ENCODE peak calls at places on chromosome 20, in eight cellular contexts. One of them, this sample, is unnamed.

GRCh38 chr20:58895796-58896180 is 43.3 kb downstream of the GNAS start:
- DNase-seq in sigmoid colon: no peak
- DNase-seq in CD4-positive, CD25-positive, alpha-beta regulatory T cell: no peak
- DNase-seq in fibroblast of lung: no peak
- DNase-seq in tibial artery: no peak
- DNase-seq in heart right ventricle: no peak
- DNase-seq in fibroblast of the aortic adventitia: no peak
- DNase-seq in astrocyte of the spinal cord: no peak
- DNase-seq in this sample: no peak

GRCh38 chr20:5070570-5070969 is 49.2 kb downstream of the PCNA start:
- DNase-seq in sigmoid colon: no peak
- DNase-seq in CD4-positive, CD25-positive, alpha-beta regulatory T cell: no peak
- DNase-seq in fibroblast of lung: no peak
- DNase-seq in tibial artery: no peak
- DNase-seq in heart right ventricle: no peak
- DNase-seq in fibroblast of the aortic adventitia: no peak
- DNase-seq in astrocyte of the spinal cord: no peak
- DNase-seq in this sample: no peak

GRCh38 chr20:35306931-35307517 is 14.8 kb upstream of the FAM83C start:
- DNase-seq in sigmoid colon: no peak
- DNase-seq in CD4-positive, CD25-positive, alpha-beta regulatory T cell: no peak
- DNase-seq in fibroblast of lung: peak; percentile 78
- DNase-seq in tibial artery: peak; percentile 76
- DNase-seq in heart right ventricle: peak; percentile 37
- DNase-seq in fibroblast of the aortic adventitia: peak; percentile 73
- DNase-seq in astrocyte of the spinal cord: peak; percentile 76
- DNase-seq in this sample: no peak

GRCh38 chr20:47389867-47390347 is 33.4 kb upstream of the ZMYND8 start:
- DNase-seq in sigmoid colon: no peak
- DNase-seq in CD4-positive, CD25-positive, alpha-beta regulatory T cell: no peak
- DNase-seq in fibroblast of lung: peak; percentile 77
- DNase-seq in tibial artery: no peak
- DNase-seq in heart right ventricle: no peak
- DNase-seq in fibroblast of the aortic adventitia: peak; percentile 70
- DNase-seq in astrocyte of the spinal cord: peak; percentile 39
- DNase-seq in this sample: no peak

GRCh38 chr20:51410586-51411325 is 131.8 kb downstream of the NFATC2 start:
- DNase-seq in sigmoid colon: no peak
- DNase-seq in CD4-positive, CD25-positive, alpha-beta regulatory T cell: no peak
- DNase-seq in fibroblast of lung: no peak
- DNase-seq in tibial artery: no peak
- DNase-seq in heart right ventricle: no peak
- DNase-seq in fibroblast of the aortic adventitia: no peak
- DNase-seq in astrocyte of the spinal cord: no peak
- DNase-seq in this sample: no peak

GRCh38 chr20:20037960-20038359 is 14.3 kb downstream of the CRNKL1 start:
- DNase-seq in sigmoid colon: no peak
- DNase-seq in CD4-positive, CD25-positive, alpha-beta regulatory T cell: no peak
- DNase-seq in fibroblast of lung: peak; percentile 56
- DNase-seq in tibial artery: no peak
- DNase-seq in heart right ventricle: no peak
- DNase-seq in fibroblast of the aortic adventitia: peak; percentile 51
- DNase-seq in astrocyte of the spinal cord: peak; percentile 35
- DNase-seq in this sample: no peak

GRCh38 chr20:1533059-1533458 is 24.4 kb downstream of the SIRPD start:
- DNase-seq in sigmoid colon: no peak
- DNase-seq in CD4-positive, CD25-positive, alpha-beta regulatory T cell: no peak
- DNase-seq in fibroblast of lung: no peak
- DNase-seq in tibial artery: no peak
- DNase-seq in heart right ventricle: no peak
- DNase-seq in fibroblast of the aortic adventitia: peak; percentile 20
- DNase-seq in astrocyte of the spinal cord: no peak
- DNase-seq in this sample: no peak

GRCh38 chr20:6402026-6402425 is 279.2 kb upstream of the FERMT1 start:
- DNase-seq in sigmoid colon: no peak
- DNase-seq in CD4-positive, CD25-positive, alpha-beta regulatory T cell: no peak
- DNase-seq in fibroblast of lung: peak; percentile 17
- DNase-seq in tibial artery: no peak
- DNase-seq in heart right ventricle: no peak
- DNase-seq in fibroblast of the aortic adventitia: no peak
- DNase-seq in astrocyte of the spinal cord: no peak
- DNase-seq in this sample: no peak

GRCh38 chr20:30484009-30484748 is 773.3 kb upstream of the DEFB115 start:
- DNase-seq in sigmoid colon: no peak
- DNase-seq in CD4-positive, CD25-positive, alpha-beta regulatory T cell: no peak
- DNase-seq in fibroblast of lung: no peak
- DNase-seq in tibial artery: no peak
- DNase-seq in heart right ventricle: no peak
- DNase-seq in fibroblast of the aortic adventitia: no peak
- DNase-seq in astrocyte of the spinal cord: no peak
- DNase-seq in this sample: no peak

GRCh38 chr20:53672484-53673129 is 79.0 kb upstream of the ZNF217 start:
- DNase-seq in sigmoid colon: no peak
- DNase-seq in CD4-positive, CD25-positive, alpha-beta regulatory T cell: no peak
- DNase-seq in fibroblast of lung: peak; percentile 75
- DNase-seq in tibial artery: no peak
- DNase-seq in heart right ventricle: no peak
- DNase-seq in fibroblast of the aortic adventitia: no peak
- DNase-seq in astrocyte of the spinal cord: peak; percentile 73
- DNase-seq in this sample: no peak

GRCh38 chr20:44207066-44207723 is 3.4 kb downstream of the OSER1 start:
- DNase-seq in sigmoid colon: no peak
- DNase-seq in CD4-positive, CD25-positive, alpha-beta regulatory T cell: no peak
- DNase-seq in fibroblast of lung: no peak
- DNase-seq in tibial artery: no peak
- DNase-seq in heart right ventricle: no peak
- DNase-seq in fibroblast of the aortic adventitia: peak; percentile 24
- DNase-seq in astrocyte of the spinal cord: no peak
- DNase-seq in this sample: no peak

GRCh38 chr20:15875446-15875845 is 697.8 kb downstream of the KIF16B start:
- DNase-seq in sigmoid colon: no peak
- DNase-seq in CD4-positive, CD25-positive, alpha-beta regulatory T cell: no peak
- DNase-seq in fibroblast of lung: no peak
- DNase-seq in tibial artery: no peak
- DNase-seq in heart right ventricle: no peak
- DNase-seq in fibroblast of the aortic adventitia: no peak
- DNase-seq in astrocyte of the spinal cord: no peak
- DNase-seq in this sample: no peak

GRCh38 chr20:19543114-19543513 is 214.9 kb upstream of the RIN2 start:
- DNase-seq in sigmoid colon: no peak
- DNase-seq in CD4-positive, CD25-positive, alpha-beta regulatory T cell: no peak
- DNase-seq in fibroblast of lung: no peak
- DNase-seq in tibial artery: no peak
- DNase-seq in heart right ventricle: no peak
- DNase-seq in fibroblast of the aortic adventitia: no peak
- DNase-seq in astrocyte of the spinal cord: no peak
- DNase-seq in this sample: no peak

GRCh38 chr20:32390999-32391398 is 32.9 kb downstream of the ASXL1 start:
- DNase-seq in sigmoid colon: no peak
- DNase-seq in CD4-positive, CD25-positive, alpha-beta regulatory T cell: no peak
- DNase-seq in fibroblast of lung: no peak
- DNase-seq in tibial artery: no peak
- DNase-seq in heart right ventricle: no peak
- DNase-seq in fibroblast of the aortic adventitia: no peak
- DNase-seq in astrocyte of the spinal cord: no peak
- DNase-seq in this sample: no peak

GRCh38 chr20:52481443-52481842 is 289.9 kb upstream of the ZFP64 start:
- DNase-seq in sigmoid colon: no peak
- DNase-seq in CD4-positive, CD25-positive, alpha-beta regulatory T cell: no peak
- DNase-seq in fibroblast of lung: no peak
- DNase-seq in tibial artery: no peak
- DNase-seq in heart right ventricle: no peak
- DNase-seq in fibroblast of the aortic adventitia: no peak
- DNase-seq in astrocyte of the spinal cord: no peak
- DNase-seq in this sample: no peak

GRCh38 chr20:4383966-4384365 is 337.7 kb upstream of the PRND start:
- DNase-seq in sigmoid colon: no peak
- DNase-seq in CD4-positive, CD25-positive, alpha-beta regulatory T cell: no peak
- DNase-seq in fibroblast of lung: peak; percentile 63
- DNase-seq in tibial artery: no peak
- DNase-seq in heart right ventricle: no peak
- DNase-seq in fibroblast of the aortic adventitia: peak; percentile 52
- DNase-seq in astrocyte of the spinal cord: peak; percentile 53
- DNase-seq in this sample: no peak

GRCh38 chr20:24747015-24747712 is 201.9 kb upstream of the CST7 start:
- DNase-seq in sigmoid colon: no peak
- DNase-seq in CD4-positive, CD25-positive, alpha-beta regulatory T cell: no peak
- DNase-seq in fibroblast of lung: no peak
- DNase-seq in tibial artery: peak; percentile 48
- DNase-seq in heart right ventricle: no peak
- DNase-seq in fibroblast of the aortic adventitia: no peak
- DNase-seq in astrocyte of the spinal cord: no peak
- DNase-seq in this sample: no peak

GRCh38 chr20:3068986-3069900 is 2.2 kb upstream of the OXT start:
- DNase-seq in sigmoid colon: no peak
- DNase-seq in CD4-positive, CD25-positive, alpha-beta regulatory T cell: no peak
- DNase-seq in fibroblast of lung: no peak
- DNase-seq in tibial artery: no peak
- DNase-seq in heart right ventricle: no peak
- DNase-seq in fibroblast of the aortic adventitia: no peak
- DNase-seq in astrocyte of the spinal cord: no peak
- DNase-seq in this sample: no peak

GRCh38 chr20:25336561-25337422 is 53.8 kb downstream of the ABHD12 start:
- DNase-seq in sigmoid colon: no peak
- DNase-seq in CD4-positive, CD25-positive, alpha-beta regulatory T cell: no peak
- DNase-seq in fibroblast of lung: peak; percentile 45
- DNase-seq in tibial artery: no peak
- DNase-seq in heart right ventricle: peak; percentile 24
- DNase-seq in fibroblast of the aortic adventitia: peak; percentile 27
- DNase-seq in astrocyte of the spinal cord: peak; percentile 48
- DNase-seq in this sample: no peak

GRCh38 chr20:15618912-15619311 is 954.3 kb downstream of the KIF16B start:
- DNase-seq in sigmoid colon: no peak
- DNase-seq in CD4-positive, CD25-positive, alpha-beta regulatory T cell: no peak
- DNase-seq in fibroblast of lung: peak; percentile 3
- DNase-seq in tibial artery: no peak
- DNase-seq in heart right ventricle: no peak
- DNase-seq in fibroblast of the aortic adventitia: no peak
- DNase-seq in astrocyte of the spinal cord: no peak
- DNase-seq in this sample: no peak

GRCh38 chr20:44724423-44725091 is 9.4 kb downstream of the CCN5 start:
- DNase-seq in sigmoid colon: no peak
- DNase-seq in CD4-positive, CD25-positive, alpha-beta regulatory T cell: no peak
- DNase-seq in fibroblast of lung: no peak
- DNase-seq in tibial artery: no peak
- DNase-seq in heart right ventricle: no peak
- DNase-seq in fibroblast of the aortic adventitia: no peak
- DNase-seq in astrocyte of the spinal cord: no peak
- DNase-seq in this sample: no peak

GRCh38 chr20:35269055-35269781 is 8.7 kb downstream of the MMP24OS start:
- DNase-seq in sigmoid colon: no peak
- DNase-seq in CD4-positive, CD25-positive, alpha-beta regulatory T cell: no peak
- DNase-seq in fibroblast of lung: peak; percentile 45
- DNase-seq in tibial artery: no peak
- DNase-seq in heart right ventricle: peak; percentile 52
- DNase-seq in fibroblast of the aortic adventitia: peak; percentile 64
- DNase-seq in astrocyte of the spinal cord: peak; percentile 56
- DNase-seq in this sample: no peak

GRCh38 chr20:33463332-33464101 is 20.0 kb upstream of the SNTA1 start:
- DNase-seq in sigmoid colon: no peak
- DNase-seq in CD4-positive, CD25-positive, alpha-beta regulatory T cell: no peak
- DNase-seq in fibroblast of lung: no peak
- DNase-seq in tibial artery: no peak
- DNase-seq in heart right ventricle: peak; percentile 25
- DNase-seq in fibroblast of the aortic adventitia: no peak
- DNase-seq in astrocyte of the spinal cord: no peak
- DNase-seq in this sample: no peak

GRCh38 chr20:54220722-54221121 is 12.8 kb downstream of the PFDN4 start:
- DNase-seq in sigmoid colon: no peak
- DNase-seq in CD4-positive, CD25-positive, alpha-beta regulatory T cell: no peak
- DNase-seq in fibroblast of lung: no peak
- DNase-seq in tibial artery: no peak
- DNase-seq in heart right ventricle: no peak
- DNase-seq in fibroblast of the aortic adventitia: no peak
- DNase-seq in astrocyte of the spinal cord: no peak
- DNase-seq in this sample: no peak

GRCh38 chr20:19975436-19975799 is 41.7 kb upstream of the NAA20 start:
- DNase-seq in sigmoid colon: peak; percentile 77
- DNase-seq in CD4-positive, CD25-positive, alpha-beta regulatory T cell: no peak
- DNase-seq in fibroblast of lung: peak; percentile 71
- DNase-seq in tibial artery: no peak
- DNase-seq in heart right ventricle: peak; percentile 40
- DNase-seq in fibroblast of the aortic adventitia: no peak
- DNase-seq in astrocyte of the spinal cord: peak; percentile 56
- DNase-seq in this sample: no peak

GRCh38 chr20:39326050-39326449 is 363.9 kb downstream of the DHX35 start:
- DNase-seq in sigmoid colon: no peak
- DNase-seq in CD4-positive, CD25-positive, alpha-beta regulatory T cell: no peak
- DNase-seq in fibroblast of lung: no peak
- DNase-seq in tibial artery: no peak
- DNase-seq in heart right ventricle: no peak
- DNase-seq in fibroblast of the aortic adventitia: no peak
- DNase-seq in astrocyte of the spinal cord: no peak
- DNase-seq in this sample: no peak
- H3K4me3 ChIP-seq in sigmoid colon: no peak overlapping the region
- H3K4me3 ChIP-seq in CD4-positive, CD25-positive, alpha-beta regulatory T cell: no peak overlapping the region
- H3K4me3 ChIP-seq in fibroblast of lung: no peak overlapping the region
- H3K4me3 ChIP-seq in tibial artery: no peak overlapping the region
- H3K4me3 ChIP-seq in heart right ventricle: no peak overlapping the region
- H3K4me3 ChIP-seq in fibroblast of the aortic adventitia: no peak overlapping the region
- H3K4me3 ChIP-seq in astrocyte of the spinal cord: no peak overlapping the region
- H3K4me3 ChIP-seq in this sample: no peak overlapping the region

GRCh38 chr20:57435498-57436222 is 44.5 kb downstream of the RBM38 start:
- DNase-seq in sigmoid colon: peak; percentile 83
- DNase-seq in CD4-positive, CD25-positive, alpha-beta regulatory T cell: no peak
- DNase-seq in fibroblast of lung: peak; percentile 60
- DNase-seq in tibial artery: peak; percentile 90
- DNase-seq in heart right ventricle: peak; percentile 55
- DNase-seq in fibroblast of the aortic adventitia: no peak
- DNase-seq in astrocyte of the spinal cord: peak; percentile 29
- DNase-seq in this sample: no peak
- H3K4me3 ChIP-seq in sigmoid colon: no peak overlapping the region
- H3K4me3 ChIP-seq in CD4-positive, CD25-positive, alpha-beta regulatory T cell: peak overlapping the region; percentile 13
- H3K4me3 ChIP-seq in fibroblast of lung: no peak overlapping the region
- H3K4me3 ChIP-seq in tibial artery: no peak overlapping the region
- H3K4me3 ChIP-seq in heart right ventricle: no peak overlapping the region
- H3K4me3 ChIP-seq in fibroblast of the aortic adventitia: no peak overlapping the region
- H3K4me3 ChIP-seq in astrocyte of the spinal cord: no peak overlapping the region
- H3K4me3 ChIP-seq in this sample: no peak overlapping the region

GRCh38 chr20:62562831-62563230 is 79.5 kb upstream of the SLCO4A1 start:
- DNase-seq in sigmoid colon: no peak
- DNase-seq in CD4-positive, CD25-positive, alpha-beta regulatory T cell: no peak
- DNase-seq in fibroblast of lung: no peak
- DNase-seq in tibial artery: no peak
- DNase-seq in heart right ventricle: no peak
- DNase-seq in fibroblast of the aortic adventitia: no peak
- DNase-seq in astrocyte of the spinal cord: no peak
- DNase-seq in this sample: no peak
- H3K4me3 ChIP-seq in sigmoid colon: no peak overlapping the region
- H3K4me3 ChIP-seq in CD4-positive, CD25-positive, alpha-beta regulatory T cell: no peak overlapping the region
- H3K4me3 ChIP-seq in fibroblast of lung: no peak overlapping the region
- H3K4me3 ChIP-seq in tibial artery: no peak overlapping the region
- H3K4me3 ChIP-seq in heart right ventricle: no peak overlapping the region
- H3K4me3 ChIP-seq in fibroblast of the aortic adventitia: no peak overlapping the region
- H3K4me3 ChIP-seq in astrocyte of the spinal cord: no peak overlapping the region
- H3K4me3 ChIP-seq in this sample: no peak overlapping the region

DNA sequence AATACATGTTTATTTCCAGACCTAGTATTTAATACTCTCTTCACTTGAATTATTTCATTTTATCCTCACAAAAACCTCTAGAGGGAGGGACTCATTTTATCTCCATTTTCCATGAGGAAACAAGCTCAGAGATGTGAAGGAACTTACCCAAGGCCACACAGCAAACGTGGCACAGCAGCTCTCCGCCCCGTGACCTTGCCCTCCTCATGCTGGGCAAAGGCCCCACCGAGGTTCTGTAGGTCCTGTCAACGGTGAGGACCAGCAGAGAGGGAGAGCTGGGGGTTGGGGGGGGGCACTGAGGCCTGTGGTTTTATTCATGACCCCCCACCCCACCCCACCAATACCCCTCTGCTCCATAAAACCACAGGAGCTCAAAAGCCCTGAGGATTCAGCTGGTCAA is 40.9 kb upstream of the TLDC2 start:
- DNase-seq in sigmoid colon: peak; percentile 72
- DNase-seq in CD4-positive, CD25-positive, alpha-beta regulatory T cell: no peak
- DNase-seq in fibroblast of lung: no peak
- DNase-seq in tibial artery: no peak
- DNase-seq in heart right ventricle: no peak
- DNase-seq in fibroblast of the aortic adventitia: no peak
- DNase-seq in astrocyte of the spinal cord: no peak
- DNase-seq in this sample: no peak
- H3K4me3 ChIP-seq in sigmoid colon: peak overlapping the region; percentile 26
- H3K4me3 ChIP-seq in CD4-positive, CD25-positive, alpha-beta regulatory T cell: no peak overlapping the region
- H3K4me3 ChIP-seq in fibroblast of lung: peak overlapping the region; percentile 10
- H3K4me3 ChIP-seq in tibial artery: peak overlapping the region; percentile 38
- H3K4me3 ChIP-seq in heart right ventricle: peak overlapping the region; percentile 40
- H3K4me3 ChIP-seq in fibroblast of the aortic adventitia: no peak overlapping the region
- H3K4me3 ChIP-seq in astrocyte of the spinal cord: no peak overlapping the region
- H3K4me3 ChIP-seq in this sample: no peak overlapping the region

This sample was measured in AG04449.